ENCODE peak calls at places on chromosome 22, in eight cellular contexts. X, D, M, R, A, F, O and P are unnamed samples.

GRCh38 chr22:18023509-18024275 is 669 bp downstream of the MICAL3 start:
- DNase-seq in F (peak), X (peak), D (peak), R (peak), A (peak), O (peak), M (peak), P (peak)

GRCh38 chr22:19535001-19535400 is 10.8 kb upstream of the CLDN5 start:
- DNase-seq in F (no peak), A (peak), R (no peak), X (no peak), M (no peak), O (no peak), D (no peak), P (no peak)

GRCh38 chr22:39994566-39995345 is at the start of gene FAM83F:
- DNase-seq in R (peak), D (no peak), O (no peak), A (no peak), F (no peak), M (peak), X (no peak), P (peak)

GRCh38 chr22:26785942-26786341 is 128.6 kb downstream of the MIAT start:
- DNase-seq in A (no peak), D (no peak), M (no peak), R (no peak), F (no peak), X (no peak), O (peak), P (no peak)

GRCh38 chr22:45678961-45679912 is 7.6 kb downstream of the ATXN10 start:
- DNase-seq in X (no peak), R (no peak), A (no peak), M (no peak), O (no peak), F (peak), D (no peak), P (peak)

GRCh38 chr22:22872722-22873708 is 14.6 kb upstream of the IGLL5 start:
- DNase-seq in F (no peak), O (no peak), R (no peak), A (no peak), M (no peak), D (no peak), X (no peak), P (no peak)

GRCh38 chr22:42360348-42360747 is 71.9 kb downstream of the NFAM1 start:
- DNase-seq in A (no peak), M (no peak), O (no peak), R (no peak), D (no peak), F (no peak), X (no peak), P (no peak)

GRCh38 chr22:27686534-27686933 is 115.0 kb downstream of the MN1 start:
- DNase-seq in A (peak), D (no peak), R (no peak), X (peak), M (no peak), O (no peak), F (peak), P (peak)

GRCh38 chr22:50526849-50527801 is 1.7 kb upstream of the SCO2 start:
- DNase-seq in A (no peak), D (no peak), R (peak), M (no peak), F (no peak), X (peak), O (no peak), P (peak)

GRCh38 chr22:46041642-46042041 is 64.7 kb upstream of the WNT7B start:
- DNase-seq in A (no peak), R (peak), F (no peak), D (no peak), O (no peak), X (no peak), M (no peak), P (no peak)

GRCh38 chr22:35558719-35559118 is 18.1 kb downstream of the RASD2 start:
- DNase-seq in X (no peak), F (no peak), A (no peak), M (no peak), O (no peak), R (no peak), D (no peak), P (no peak)

GRCh38 chr22:36544107-36544620 is 15.2 kb upstream of the EIF3D start:
- DNase-seq in R (no peak), D (no peak), F (peak), X (no peak), M (no peak), O (no peak), A (no peak), P (no peak)

GRCh38 chr22:27577570-27577969 is 224.0 kb downstream of the MN1 start:
- DNase-seq in X (no peak), R (no peak), A (no peak), O (no peak), M (no peak), F (no peak), D (no peak), P (no peak)

GRCh38 chr22:38674888-38675287 is 6.9 kb upstream of the TOMM22 start:
- DNase-seq in A (no peak), M (no peak), O (no peak), D (no peak), X (no peak), R (no peak), F (no peak), P (peak)

GRCh38 chr22:26768986-26769385 is 111.6 kb downstream of the MIAT start:
- DNase-seq in A (no peak), X (no peak), M (no peak), O (no peak), R (no peak), D (no peak), F (no peak), P (no peak)

GRCh38 chr22:34897126-34897525 is 168.8 kb upstream of the ISX start:
- DNase-seq in A (no peak), O (no peak), X (no peak), D (no peak), M (no peak), R (no peak), F (no peak), P (no peak)

GRCh38 chr22:38756631-38757463 is 1.0 kb upstream of the SUN2 start:
- DNase-seq in O (no peak), F (no peak), X (no peak), M (no peak), R (no peak), D (no peak), A (peak), P (no peak)

GRCh38 chr22:40218152-40218551 is 40.4 kb downstream of the TNRC6B start:
- DNase-seq in D (no peak), O (no peak), F (no peak), M (no peak), A (no peak), R (no peak), X (no peak), P (no peak)

GRCh38 chr22:23970816-23971482 is 3.3 kb downstream of the DDT start:
- DNase-seq in D (no peak), O (no peak), M (no peak), R (no peak), F (no peak), A (no peak), X (no peak), P (no peak)

DNA sequence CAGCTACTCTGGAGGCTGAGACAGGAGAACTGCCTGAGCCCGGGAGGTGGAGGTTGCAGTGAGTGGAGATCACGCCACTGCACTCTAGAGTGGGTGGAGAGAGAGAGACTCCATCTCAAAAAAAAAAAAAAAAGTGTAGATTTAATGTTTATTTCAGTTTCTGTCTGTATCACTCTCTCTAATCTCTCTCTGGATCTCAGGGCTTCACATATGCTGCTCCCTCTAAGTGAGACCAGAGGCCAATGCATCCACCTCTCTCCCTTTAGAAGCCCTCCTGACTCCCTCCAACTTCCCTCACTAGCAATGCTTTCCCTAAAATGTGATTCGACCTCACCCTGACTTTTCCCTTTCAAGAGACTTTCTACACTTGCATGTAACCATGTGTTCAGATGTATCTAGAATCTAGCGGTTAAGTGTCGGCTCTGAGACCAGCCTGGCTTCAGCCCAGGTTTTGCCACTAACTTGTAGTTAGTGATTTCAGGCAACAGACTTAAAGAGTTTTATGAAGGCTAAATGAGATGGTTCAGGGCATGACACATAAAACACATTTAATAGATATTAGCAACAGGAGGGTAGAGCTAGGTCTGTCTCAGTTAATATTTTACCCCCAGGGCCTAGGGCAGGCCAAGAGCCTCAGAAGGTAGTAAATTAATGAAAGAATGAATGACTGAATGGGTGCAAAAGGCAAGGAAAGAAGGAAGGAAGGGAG is 364.3 kb downstream of the LARGE1 start:
- DNase-seq in D (no peak), A (no peak), O (no peak), R (no peak), X (no peak), M (no peak), F (no peak), P (no peak)
- TF ChIP-seq CTCF in D (no peak), A (no peak), O (no peak), R (no peak), X (no peak), M (no peak), F (no peak), P (no peak)

DNA sequence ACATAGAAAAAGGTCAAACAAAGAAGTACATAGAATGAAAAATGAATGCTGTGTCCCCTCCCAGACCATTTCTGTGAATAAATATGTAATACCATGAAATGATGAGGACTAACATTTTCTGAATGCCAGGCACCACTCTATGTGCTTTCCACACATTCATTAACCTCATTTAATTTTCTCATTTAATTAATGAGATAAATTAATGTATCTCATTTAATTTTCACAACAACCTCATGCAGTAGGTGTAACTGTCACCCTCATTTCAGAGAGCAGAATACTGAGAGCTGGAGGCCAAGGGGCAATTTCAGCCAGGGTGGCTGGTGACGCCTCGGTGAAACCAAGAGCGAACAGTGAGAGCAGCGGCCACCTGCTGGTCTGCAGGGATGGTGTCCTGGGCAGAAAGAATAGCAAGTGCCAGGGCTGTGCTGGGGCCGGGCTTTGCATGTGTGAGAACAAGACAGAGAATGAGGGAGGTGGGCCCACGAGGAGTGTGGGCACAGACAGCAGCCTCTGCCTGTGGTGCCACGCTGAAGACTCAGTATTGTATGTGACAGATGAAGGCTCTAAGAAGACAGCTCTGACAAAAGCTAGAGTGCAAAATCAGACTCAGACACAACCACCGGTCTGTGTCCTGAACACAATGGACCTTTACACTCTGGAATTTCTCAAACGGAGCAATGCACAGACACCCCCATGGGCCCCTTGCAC is 1.8 kb upstream of the SERPIND1 start:
- DNase-seq in D (no peak), F (no peak), R (peak), O (no peak), A (no peak), M (peak), X (no peak), P (no peak)
- TF ChIP-seq CTCF in D (peak), F (peak), R (no peak), O (no peak), A (peak), M (peak), X (no peak), P (no peak)

GRCh38 chr22:48968201-48968959 is 859.3 kb downstream of the BRD1 start:
- DNase-seq in R (peak), M (no peak), A (no peak), F (no peak), O (peak), X (peak), D (no peak), P (no peak)
- TF ChIP-seq CTCF in R (peak), M (peak), A (no peak), F (peak), O (peak), X (no peak), D (peak), P (no peak)

GRCh38 chr22:21691773-21692172 is 26.0 kb downstream of the PPIL2 start:
- DNase-seq in D (no peak), A (no peak), R (no peak), M (no peak), O (no peak), X (no peak), F (no peak), P (no peak)
- TF ChIP-seq CTCF in D (no peak), A (no peak), R (no peak), M (no peak), O (no peak), X (no peak), F (no peak), P (no peak)

DNA sequence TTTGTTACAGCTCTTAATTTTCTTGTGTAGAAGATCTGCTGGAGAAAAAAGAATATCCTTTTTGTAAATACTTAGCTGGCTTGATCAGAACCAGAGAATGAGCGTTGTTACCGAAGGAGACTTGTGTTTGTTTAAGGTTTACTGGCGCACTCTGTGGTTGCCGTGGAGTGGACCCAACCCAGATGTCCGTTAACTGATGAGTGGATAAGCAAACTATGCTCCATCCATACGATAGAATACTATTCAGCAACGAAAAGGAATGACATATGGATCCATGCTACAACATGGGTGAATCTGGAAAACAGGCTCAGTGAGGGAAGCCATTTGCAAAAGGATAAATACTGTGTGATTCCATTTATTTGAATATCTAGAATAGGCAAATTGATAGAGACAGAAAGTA is 18.7 kb downstream of the PARVB start:
- DNase-seq in O (no peak), D (no peak), R (no peak), X (no peak), F (no peak), A (no peak), M (no peak), P (no peak)
- TF ChIP-seq CTCF in O (no peak), D (no peak), R (no peak), X (no peak), F (no peak), A (no peak), M (no peak), P (no peak)